ENCODE peak calls at places on chromosomes 3 and 15, in seven cellular contexts. J is A549, I is HCT116, C is IMR-90, Z is endothelial cell of umbilical vein, N is esophagus squamous epithelium, U is ovary. H is an unnamed sample.

GRCh38 chr3:72288955-72289707 is 504.2 kb upstream of the PROK2 start:
- DNase-seq in I (no peak), J (no peak), N (no peak), Z (peak; percentile 38), U (peak; percentile 57), C (peak; percentile 57), H (peak; percentile 36)

GRCh38 chr3:111534701-111535100 is 7.3 kb upstream of the CD96 start:
- DNase-seq in I (no peak), N (no peak), Z (no peak), J (no peak), U (no peak), C (peak; percentile 71), H (no peak)

GRCh38 chr15:46091860-46092450 is 457.1 kb downstream of the SQOR start:
- DNase-seq in I (peak; percentile 4), Z (peak; percentile 30), J (peak; percentile 1), U (no peak), N (no peak), C (peak; percentile 47), H (no peak)

GRCh38 chr3:115626711-115627110 is 3.4 kb downstream of the GAP43 start:
- DNase-seq in Z (no peak), C (no peak), I (no peak), N (no peak), U (no peak), J (no peak), H (no peak)

GRCh38 chr3:49181351-49181750 is 10.0 kb downstream of the KLHDC8B start:
- DNase-seq in Z (no peak), U (no peak), N (no peak), J (no peak), C (no peak), I (no peak), H (peak; percentile 76)

GRCh38 chr3:142298626-142299025 is 73.2 kb upstream of the GK5 start:
- DNase-seq in C (no peak), N (no peak), I (no peak), U (no peak), Z (no peak), J (no peak), H (no peak)

GRCh38 chr15:25899870-25900269 is 36.7 kb upstream of the ATP10A start:
- DNase-seq in Z (no peak), C (peak; percentile 38), J (no peak), N (no peak), U (no peak), I (no peak), H (no peak)

GRCh38 chr3:194204036-194204792 is 68.3 kb downstream of the HES1 start:
- DNase-seq in I (no peak), C (no peak), U (peak; percentile 43), J (peak; percentile 33), N (no peak), Z (no peak), H (peak; percentile 59)

GRCh38 chr3:187841552-187841951 is 96.3 kb upstream of the BCL6 start:
- DNase-seq in C (peak; percentile 17), N (no peak), I (no peak), Z (no peak), U (no peak), J (peak; percentile 34), H (no peak)

GRCh38 chr15:63499611-63500010 is 4.8 kb upstream of the USP3 start:
- DNase-seq in I (no peak), N (no peak), Z (no peak), J (no peak), C (no peak), U (no peak), H (no peak)

GRCh38 chr3:49725906-49726681 is 2.3 kb upstream of the GMPPB start:
- DNase-seq in N (no peak), I (no peak), U (no peak), J (no peak), C (no peak), Z (no peak), H (no peak)

GRCh38 chr15:97688177-97688576 is 272.3 kb upstream of the ARRDC4 start:
- DNase-seq in U (no peak), I (no peak), C (no peak), J (no peak), N (no peak), Z (no peak), H (no peak)

GRCh38 chr15:75945953-75946352 is 42.3 kb downstream of the FBXO22 start:
- DNase-seq in N (no peak), U (no peak), I (no peak), C (peak; percentile 88), J (no peak), Z (no peak), H (no peak)

GRCh38 chr15:25678498-25678865 is 184.6 kb downstream of the ATP10A start:
- DNase-seq in U (no peak), N (no peak), I (no peak), Z (no peak), C (no peak), J (no peak), H (no peak)

GRCh38 chr3:194592798-194593752 is 40.1 kb downstream of the TMEM44 start:
- DNase-seq in I (peak; percentile 91), Z (peak; percentile 62), N (no peak), J (peak; percentile 76), C (peak; percentile 100), U (no peak), H (no peak)

GRCh38 chr3:100975714-100976113 is 17.5 kb downstream of the ABI3BP start:
- DNase-seq in J (no peak), U (no peak), C (no peak), N (no peak), I (no peak), Z (no peak), H (no peak)

GRCh38 chr3:115704661-115705338 is 81.5 kb downstream of the GAP43 start:
- DNase-seq in U (no peak), J (no peak), Z (no peak), N (no peak), I (no peak), C (peak; percentile 75), H (no peak)

GRCh38 chr3:98821072-98821471 is 57.9 kb downstream of the ST3GAL6 start:
- DNase-seq in U (no peak), N (no peak), Z (no peak), I (no peak), J (no peak), C (no peak), H (no peak)

GRCh38 chr3:186212611-186213010 is 103.7 kb upstream of the ETV5 start:
- DNase-seq in Z (no peak), U (no peak), N (no peak), I (no peak), C (no peak), J (no peak), H (no peak)

GRCh38 chr3:4693620-4694019 is 200.5 kb downstream of the ITPR1 start:
- DNase-seq in U (no peak), J (no peak), Z (no peak), N (no peak), I (no peak), C (no peak), H (no peak)

GRCh38 chr3:186825294-186825821 is 17.2 kb upstream of the ADIPOQ start:
- DNase-seq in N (no peak), I (no peak), C (peak; percentile 77), Z (no peak), J (no peak), U (no peak), H (peak; percentile 42)

GRCh38 chr3:188179006-188179966 is 25.3 kb downstream of the LPP start:
- DNase-seq in Z (no peak), I (no peak), N (no peak), C (peak; percentile 92), U (peak; percentile 41), J (no peak), H (peak; percentile 84)

GRCh38 chr3:180332608-180333007 is 269.4 kb upstream of the TTC14 start:
- DNase-seq in U (no peak), Z (no peak), N (no peak), I (no peak), C (no peak), J (no peak), H (no peak)

GRCh38 chr3:136817448-136817847 is 1.5 kb upstream of the SLC35G2 start:
- DNase-seq in U (no peak), C (peak; percentile 47), J (no peak), N (no peak), I (no peak), Z (no peak), H (peak; percentile 46)

GRCh38 chr15:93072440-93073394 is 16.3 kb downstream of the RGMA start:
- DNase-seq in J (peak; percentile 67), U (peak; percentile 94), C (peak; percentile 23), N (no peak), I (peak; percentile 33), Z (peak; percentile 42), H (peak; percentile 84)
- TF ChIP-seq POLR2A in J (no peak), U (peak; percentile 54), C (no peak), N (no peak), I (peak; percentile 35), Z (no peak), H (no peak)

DNA sequence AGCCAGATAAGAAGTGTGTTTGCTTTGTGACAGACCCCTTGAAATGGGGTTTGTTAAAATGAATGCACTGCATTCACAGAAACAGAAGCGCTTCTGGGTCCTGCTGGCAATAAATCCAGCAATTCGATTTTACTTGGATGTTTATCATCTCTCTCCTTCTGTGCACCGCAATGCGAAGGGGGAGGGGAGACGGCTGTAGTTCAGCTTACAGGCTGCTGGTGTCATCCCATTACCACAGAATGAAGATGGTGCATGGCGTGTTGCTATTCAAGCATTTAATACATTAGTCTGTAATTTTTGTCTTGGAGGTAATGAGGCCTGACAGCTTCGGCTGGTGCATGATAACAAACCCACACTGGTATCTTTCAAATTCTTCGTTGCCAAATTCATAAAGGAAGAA is 418.1 kb downstream of the OTOL1 start:
- DNase-seq in U (peak; percentile 33), J (no peak), N (no peak), I (no peak), Z (no peak), C (peak; percentile 59), H (no peak)
- TF ChIP-seq CTCF in U (peak; percentile 11), J (peak; percentile 13), N (peak; percentile 10), I (peak; percentile 9), Z (no peak), C (peak; percentile 66), H (no peak)

DNA sequence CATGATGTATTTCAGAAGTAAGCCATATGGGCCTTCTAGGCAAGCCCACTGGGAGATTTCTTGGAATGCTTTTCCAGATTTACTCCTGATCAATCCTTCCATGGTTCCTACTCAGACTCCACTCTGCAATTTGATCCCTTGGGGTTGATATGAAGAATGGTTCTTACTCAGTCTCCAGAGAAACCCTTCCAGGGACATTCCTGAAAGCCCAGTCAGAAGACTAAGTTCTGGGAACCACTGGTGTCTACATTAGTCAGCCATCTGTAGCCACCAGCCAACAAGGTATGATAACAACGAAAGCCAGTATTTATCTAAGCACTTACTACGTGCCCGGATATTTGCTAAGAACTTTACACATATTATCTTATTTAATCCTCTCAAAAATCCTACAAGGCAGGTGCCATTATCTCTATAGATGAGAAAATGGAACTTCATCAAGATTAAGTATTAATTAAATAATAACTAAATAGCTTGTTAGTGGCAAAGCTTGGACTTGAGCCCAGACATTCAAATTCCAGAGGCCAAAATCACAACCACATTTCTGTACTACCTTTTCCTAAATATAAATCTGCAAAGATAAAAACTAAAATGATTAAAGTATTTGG is 32.7 kb downstream of the ZNF385D start:
- DNase-seq in U (no peak), C (peak; percentile 96), N (no peak), J (no peak), Z (no peak), I (no peak), H (no peak)
- H3K27ac ChIP-seq in U (no peak overlapping the region), C (no peak overlapping the region), N (no peak overlapping the region), J (no peak overlapping the region), Z (no peak overlapping the region), I (no peak overlapping the region), H (no peak overlapping the region)

DNA sequence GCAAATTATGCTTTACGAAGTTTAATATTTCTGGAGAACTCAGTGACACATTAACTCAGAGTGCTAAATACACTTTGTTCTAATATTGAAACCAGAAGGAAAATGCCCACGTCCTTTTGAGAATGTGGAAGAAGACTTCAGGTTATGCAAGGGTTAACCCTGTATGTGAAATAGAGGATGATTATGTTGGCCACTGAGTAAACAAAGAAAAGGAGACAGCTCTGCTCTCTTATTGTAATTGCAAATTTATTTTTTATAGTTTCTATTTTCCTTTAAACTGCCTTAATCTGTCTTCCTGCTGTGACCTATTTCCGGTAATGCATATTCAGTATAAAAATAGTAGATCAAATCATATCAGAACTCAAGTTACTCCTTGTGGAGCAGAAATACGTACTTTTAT is 1239.2 kb downstream of the ROBO2 start:
- DNase-seq in U (no peak), Z (no peak), C (no peak), J (no peak), I (no peak), N (no peak), H (no peak)
- TF ChIP-seq POLR2A in U (no peak), Z (no peak), C (no peak), J (no peak), I (no peak), N (no peak), H (no peak)

H was measured in thyroid gland.